ENCODE peak calls at places on chromosomes 12 and 14, in ten cellular contexts. E is OCI-LY7; J is uterus; Y is HFF-Myc; C is RWPE2; O is lower leg skin; G is adipocyte; Q is cardiac fibroblast; T is PC-3; U is CD4-positive, alpha-beta memory T cell. I is an unnamed sample.

GRCh38 chr14:73802431-73803188 is 49.0 kb upstream of the PTGR2 start:
- DNase-seq in J (no peak), Y (no peak), U (no peak), T (peak; percentile 46), E (no peak), G (no peak), C (no peak), O (peak; percentile 64), Q (peak; percentile 48), I (no peak)

GRCh38 chr14:33118653-33119052 is 180.0 kb downstream of the NPAS3 start:
- DNase-seq in G (no peak), Q (no peak), T (peak; percentile 27), Y (no peak), C (no peak), J (no peak), U (no peak), O (no peak), E (no peak), I (no peak)

GRCh38 chr14:76778546-76779215 is 17.4 kb downstream of the VASH1 start:
- DNase-seq in Y (no peak), T (no peak), E (no peak), U (no peak), J (no peak), G (no peak), Q (no peak), C (no peak), O (no peak), I (no peak)

GRCh38 chr14:105168979-105169507 is 467 bp upstream of the JAG2 start:
- DNase-seq in C (no peak), O (no peak), T (no peak), J (no peak), G (peak; percentile 31), Q (no peak), U (peak; percentile 28), Y (no peak), E (peak; percentile 55), I (no peak)

GRCh38 chr14:105839425-105840265 is 313.3 kb downstream of the TMEM121 start:
- DNase-seq in Q (no peak), U (no peak), G (no peak), T (no peak), Y (no peak), O (no peak), C (peak; percentile 65), E (no peak), J (no peak), I (no peak)

GRCh38 chr12:44286336-44286735 is 450.5 kb downstream of the TMEM117 start:
- DNase-seq in U (no peak), C (no peak), Q (no peak), J (no peak), O (no peak), Y (no peak), E (no peak), T (no peak), G (peak; percentile 6), I (no peak)

GRCh38 chr12:90905691-90906370 is 49.1 kb downstream of the CCER1 start:
- DNase-seq in T (peak; percentile 47), U (no peak), Y (no peak), Q (no peak), E (no peak), G (no peak), O (no peak), J (no peak), C (no peak), I (no peak)

GRCh38 chr14:29442720-29443119 is 484.9 kb downstream of the PRKD1 start:
- DNase-seq in U (no peak), E (no peak), T (peak; percentile 53), Q (peak; percentile 49), C (no peak), G (peak; percentile 45), J (no peak), O (no peak), Y (peak; percentile 42), I (peak; percentile 37)

DNA sequence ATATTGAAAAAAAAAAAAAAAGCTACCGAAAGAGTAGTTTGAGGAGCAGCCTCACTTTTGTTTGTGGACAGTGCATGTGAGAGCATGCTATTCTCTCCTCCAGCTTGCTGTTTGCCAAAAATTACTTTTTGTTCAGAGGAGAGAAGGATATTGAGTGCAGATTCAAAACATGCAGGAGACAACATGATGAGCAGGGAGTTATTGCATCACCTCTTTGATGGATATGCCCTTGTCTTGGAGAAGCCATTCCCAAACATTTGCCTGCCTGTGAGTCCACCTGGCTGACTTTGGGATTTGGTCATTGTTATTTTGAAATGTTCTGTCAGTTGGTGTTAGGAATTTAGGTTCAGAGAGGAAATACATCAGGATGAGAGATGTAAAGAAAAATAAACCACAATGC is 2.4 kb downstream of the C12orf75 start:
- DNase-seq in E (no peak), U (no peak), Q (no peak), T (no peak), O (no peak), C (no peak), J (no peak), G (no peak), Y (no peak), I (no peak)
- H3K4me3 ChIP-seq in E (peak overlapping the region; percentile 92), U (no peak overlapping the region), Q (no peak overlapping the region), T (peak overlapping the region; percentile 86), O (no peak overlapping the region), C (no peak overlapping the region), J (no peak overlapping the region), G (peak overlapping the region; percentile 84), Y (peak overlapping the region; percentile 81), I (peak overlapping the region; percentile 80)

DNA sequence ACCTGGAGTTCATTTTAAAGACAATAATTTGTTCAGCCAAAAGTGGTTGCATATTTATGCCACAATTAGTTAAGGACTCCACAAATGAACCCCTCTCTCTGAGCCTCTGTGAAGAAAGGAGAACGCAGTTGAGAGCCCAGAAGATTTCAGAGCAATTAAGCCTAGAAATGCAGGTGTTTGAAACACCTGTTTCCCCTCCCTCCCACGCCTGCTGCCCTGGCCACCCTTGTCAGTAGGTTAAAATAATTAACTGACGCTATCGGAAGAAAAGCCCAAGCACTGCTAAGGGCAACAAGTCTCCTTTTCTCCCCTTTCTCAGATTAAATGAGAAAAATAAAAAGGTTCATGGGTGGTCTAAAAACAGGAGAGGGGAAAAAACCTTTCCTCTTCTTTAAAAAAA is 99.2 kb downstream of the PPM1A start:
- DNase-seq in E (peak; percentile 88), C (no peak), Q (no peak), T (no peak), J (no peak), O (no peak), G (no peak), Y (no peak), U (no peak), I (no peak)
- H3K4me3 ChIP-seq in E (peak overlapping the region; percentile 57), C (no peak overlapping the region), Q (no peak overlapping the region), T (no peak overlapping the region), J (no peak overlapping the region), O (no peak overlapping the region), G (no peak overlapping the region), Y (no peak overlapping the region), U (no peak overlapping the region), I (no peak overlapping the region)

GRCh38 chr12:50518129-50518528 is 13.3 kb downstream of the DIP2B start:
- DNase-seq in U (no peak), T (no peak), Y (no peak), G (no peak), Q (no peak), J (no peak), C (no peak), E (no peak), O (no peak), I (no peak)
- H3K4me3 ChIP-seq in U (no peak overlapping the region), T (no peak overlapping the region), Y (no peak overlapping the region), G (no peak overlapping the region), Q (no peak overlapping the region), J (no peak overlapping the region), C (no peak overlapping the region), E (no peak overlapping the region), O (no peak overlapping the region), I (no peak overlapping the region)

GRCh38 chr12:80016684-80017083 is 81.8 kb upstream of the PPP1R12A start:
- DNase-seq in C (no peak), T (no peak), Q (no peak), U (no peak), J (no peak), O (no peak), Y (no peak), G (no peak), E (no peak), I (no peak)
- H3K4me3 ChIP-seq in C (no peak overlapping the region), T (no peak overlapping the region), Q (no peak overlapping the region), U (no peak overlapping the region), J (no peak overlapping the region), O (no peak overlapping the region), Y (no peak overlapping the region), G (no peak overlapping the region), E (no peak overlapping the region), I (no peak overlapping the region)

I was measured in epithelial cell of proximal tubule.